ENCODE peak calls at places on chromosome 7, in four cellular contexts. K is activated naive CD4-positive, alpha-beta T cell treated with anti-CD3 and anti-CD28 coated beads, Interleukin-2, amount 50 U/mL, for 16 hours; Z is colonic mucosa; O is heart left ventricle. X is an unnamed sample.

GRCh38 chr7:24383055-24383454 is 99.1 kb downstream of the NPY start:
- DNase-seq in K (no peak), Z (no peak), O (no peak), X (no peak)

GRCh38 chr7:28988091-28988490 is 30.0 kb upstream of the TRIL start:
- DNase-seq in K (no peak), Z (no peak), O (no peak), X (no peak)

GRCh38 chr7:73707045-73707631 is 12.3 kb downstream of the STX1A start:
- DNase-seq in O (peak), K (no peak), Z (peak), X (no peak)

GRCh38 chr7:53800746-53801145 is 741.4 kb upstream of the VSTM2A start:
- DNase-seq in K (no peak), Z (no peak), O (no peak), X (no peak)

GRCh38 chr7:30476401-30477145 is 2.0 kb downstream of the NOD1 start:
- DNase-seq in Z (no peak), O (no peak), K (no peak), X (no peak)

GRCh38 chr7:150953061-150953997 is 24.8 kb downstream of the KCNH2 start:
- DNase-seq in K (no peak), O (no peak), Z (no peak), X (no peak)

GRCh38 chr7:77629797-77630196 is 66.5 kb upstream of the RSBN1L start:
- DNase-seq in K (no peak), Z (no peak), O (no peak), X (no peak)

GRCh38 chr7:46139079-46139478 is 218.0 kb upstream of the IGFBP3 start:
- DNase-seq in K (no peak), Z (no peak), O (no peak), X (no peak)

GRCh38 chr7:91940171-91940570 is 491 bp upstream of the AKAP9 start:
- DNase-seq in O (peak), Z (peak), K (peak), X (peak)

GRCh38 chr7:128815289-128815938 is 14.8 kb upstream of the FLNC start:
- DNase-seq in K (no peak), O (no peak), Z (no peak), X (no peak)

GRCh38 chr7:44307301-44307900 is 18.0 kb downstream of the CAMK2B start:
- DNase-seq in O (peak), K (no peak), Z (peak), X (no peak)

GRCh38 chr7:3210531-3210930 is 90.5 kb upstream of the SDK1 start:
- DNase-seq in K (no peak), Z (no peak), O (peak), X (no peak)

GRCh38 chr7:27112960-27113949 is 10.8 kb upstream of the HOXA2 start:
- DNase-seq in O (no peak), Z (peak), K (no peak), X (no peak)

GRCh38 chr7:27178366-27178765 is 4.2 kb upstream of the HOXA10 start:
- DNase-seq in K (peak), Z (no peak), O (no peak), X (no peak)

GRCh38 chr7:149284343-149284742 is 22.3 kb downstream of the ZNF783 start:
- DNase-seq in K (peak), O (no peak), Z (no peak), X (peak)

GRCh38 chr7:114658188-114658587 is 243.6 kb downstream of the FOXP2 start:
- DNase-seq in O (no peak), K (no peak), Z (no peak), X (no peak)

GRCh38 chr7:147400926-147401325 is 1189.6 kb upstream of the C7orf33 start:
- DNase-seq in Z (no peak), O (no peak), K (no peak), X (no peak)

GRCh38 chr7:151377406-151377805 is 32.4 kb downstream of the WDR86 start:
- DNase-seq in O (no peak), Z (no peak), K (no peak), X (no peak)

GRCh38 chr7:98186452-98187137 is 24.6 kb upstream of the BHLHA15 start:
- DNase-seq in Z (no peak), O (no peak), K (no peak), X (no peak)

GRCh38 chr7:98235901-98236300 is 16.1 kb downstream of the TECPR1 start:
- DNase-seq in K (no peak), Z (no peak), O (no peak), X (no peak)

GRCh38 chr7:99143853-99144672 is at the start of gene SMURF1:
- DNase-seq in O (peak), Z (peak), K (peak), X (peak)

GRCh38 chr7:154575497-154575896 is 427.4 kb downstream of the PAXIP1 start:
- DNase-seq in Z (no peak), O (no peak), K (no peak), X (no peak)

GRCh38 chr7:836429-836828 is 4.2 kb downstream of the SUN1 start:
- DNase-seq in K (no peak), O (no peak), Z (no peak), X (no peak)

GRCh38 chr7:148540041-148540738 is 50.4 kb upstream of the C7orf33 start:
- DNase-seq in O (peak), K (no peak), Z (no peak), X (no peak)

GRCh38 chr7:150695654-150696053 is 10.1 kb downstream of the GIMAP2 start:
- DNase-seq in K (no peak), O (no peak), Z (no peak), X (no peak)

GRCh38 chr7:35272234-35272633 is 18.3 kb upstream of the TBX20 start:
- DNase-seq in Z (no peak), K (no peak), O (no peak), X (no peak)

GRCh38 chr7:83105948-83106347 is 56.7 kb downstream of the PCLO start:
- DNase-seq in O (no peak), K (no peak), Z (no peak), X (no peak)

GRCh38 chr7:155576900-155577508 is 30.6 kb upstream of the CNPY1 start:
- DNase-seq in K (no peak), O (no peak), Z (peak), X (no peak)

GRCh38 chr7:111931958-111932357 is 274.2 kb downstream of the DOCK4 start:
- DNase-seq in O (no peak), K (no peak), Z (no peak), X (no peak)

GRCh38 chr7:20227291-20227795 is 10.2 kb upstream of the MACC1 start:
- DNase-seq in K (no peak), Z (no peak), O (no peak), X (no peak)

GRCh38 chr7:88759216-88759955 is at the start of gene ZNF804B:
- DNase-seq in K (no peak), Z (no peak), O (no peak), X (peak)

GRCh38 chr7:14071045-14071444 is 81.6 kb upstream of the ETV1 start:
- DNase-seq in Z (no peak), O (no peak), K (no peak), X (no peak)

GRCh38 chr7:52668435-52668834 is 367.0 kb upstream of the POM121L12 start:
- DNase-seq in Z (no peak), O (no peak), K (no peak), X (no peak)

GRCh38 chr7:26686448-26686981 is 177.9 kb downstream of the SKAP2 start:
- DNase-seq in Z (no peak), O (no peak), K (no peak), X (no peak)

GRCh38 chr7:12244129-12244528 is 33.0 kb downstream of the TMEM106B start:
- DNase-seq in K (no peak), O (no peak), Z (peak), X (no peak)

GRCh38 chr7:82105463-82105862 is 335.6 kb upstream of the HGF start:
- DNase-seq in Z (no peak), K (no peak), O (no peak), X (no peak)

X was measured in activated naive CD8-positive, alpha-beta T cell treated with anti-CD3 and anti-CD28 coated beads, Interleukin-2, amount 10 ng/mL, durations not matched to agents 7 days and 5 days.